ENCODE peak calls at places on chromosomes 7 and 10, in four cellular contexts. H is IMR-90, A is GM12878, F is K562. R is an unnamed sample.
A peak's percentile ranks its signal among the peaks of the same experiment; 100 is the strongest.

GRCh38 chr10:59433720-59434428 is 71.5 kb upstream of the FAM13C start:
- DNase-seq in F (no peak), H (no peak), A (no peak), R (no peak)

GRCh38 chr7:3710122-3710521 is 409.1 kb downstream of the SDK1 start:
- DNase-seq in F (no peak), H (no peak), A (no peak), R (no peak)

GRCh38 chr10:3226960-3227724 is 54.6 kb upstream of the PITRM1 start:
- DNase-seq in H (peak; percentile 79), A (no peak), F (no peak), R (no peak)

GRCh38 chr10:77111611-77112550 is 525.7 kb downstream of the KCNMA1 start:
- DNase-seq in F (peak; percentile 67), H (peak; percentile 87), A (peak; percentile 13), R (peak; percentile 82)

GRCh38 chr7:194996-195829 is 2.8 kb downstream of the FAM20C start:
- DNase-seq in A (no peak), F (no peak), H (peak; percentile 28), R (no peak)

GRCh38 chr10:12606461-12606860 is 257.1 kb downstream of the CAMK1D start:
- DNase-seq in H (no peak), F (no peak), A (no peak), R (no peak)

GRCh38 chr7:108580298-108580697 is 10.6 kb downstream of the DNAJB9 start:
- DNase-seq in F (no peak), H (no peak), A (no peak), R (no peak)

GRCh38 chr7:133504825-133505224 is 251.9 kb downstream of the EXOC4 start:
- DNase-seq in H (peak; percentile 53), F (no peak), A (no peak), R (no peak)

GRCh38 chr7:6590645-6591110 is 857 bp downstream of the INTS15 start:
- DNase-seq in H (no peak), A (no peak), F (no peak), R (no peak)

GRCh38 chr10:117470733-117471132 is 71.8 kb upstream of the EMX2 start:
- DNase-seq in F (no peak), A (no peak), H (no peak), R (no peak)

GRCh38 chr7:18829518-18830252 is 287.8 kb downstream of the TWIST1 start:
- DNase-seq in F (no peak), H (peak; percentile 68), A (no peak), R (no peak)

GRCh38 chr7:5457245-5457735 is 33.7 kb upstream of the TNRC18 start:
- DNase-seq in A (no peak), F (no peak), H (no peak), R (no peak)

GRCh38 chr7:124480074-124480820 is 285.3 kb downstream of the GPR37 start:
- DNase-seq in F (no peak), H (no peak), A (no peak), R (no peak)

GRCh38 chr7:117827861-117828260 is 45.4 kb downstream of the CTTNBP2 start:
- DNase-seq in F (no peak), A (no peak), H (peak; percentile 91), R (peak; percentile 7)

GRCh38 chr7:66696774-66697191 is 43.8 kb upstream of the RABGEF1 start:
- DNase-seq in F (peak; percentile 30), A (no peak), H (peak; percentile 22), R (no peak)

GRCh38 chr7:83276250-83276649 is 113.6 kb upstream of the PCLO start:
- DNase-seq in H (no peak), A (no peak), F (no peak), R (no peak)

GRCh38 chr7:25805027-25805687 is 346.8 kb upstream of the NFE2L3 start:
- DNase-seq in A (no peak), H (peak; percentile 9), F (no peak), R (no peak)

GRCh38 chr10:14200645-14201534 is 129.8 kb downstream of the FRMD4A start:
- DNase-seq in H (peak; percentile 9), F (peak; percentile 33), A (no peak), R (no peak)

DNA sequence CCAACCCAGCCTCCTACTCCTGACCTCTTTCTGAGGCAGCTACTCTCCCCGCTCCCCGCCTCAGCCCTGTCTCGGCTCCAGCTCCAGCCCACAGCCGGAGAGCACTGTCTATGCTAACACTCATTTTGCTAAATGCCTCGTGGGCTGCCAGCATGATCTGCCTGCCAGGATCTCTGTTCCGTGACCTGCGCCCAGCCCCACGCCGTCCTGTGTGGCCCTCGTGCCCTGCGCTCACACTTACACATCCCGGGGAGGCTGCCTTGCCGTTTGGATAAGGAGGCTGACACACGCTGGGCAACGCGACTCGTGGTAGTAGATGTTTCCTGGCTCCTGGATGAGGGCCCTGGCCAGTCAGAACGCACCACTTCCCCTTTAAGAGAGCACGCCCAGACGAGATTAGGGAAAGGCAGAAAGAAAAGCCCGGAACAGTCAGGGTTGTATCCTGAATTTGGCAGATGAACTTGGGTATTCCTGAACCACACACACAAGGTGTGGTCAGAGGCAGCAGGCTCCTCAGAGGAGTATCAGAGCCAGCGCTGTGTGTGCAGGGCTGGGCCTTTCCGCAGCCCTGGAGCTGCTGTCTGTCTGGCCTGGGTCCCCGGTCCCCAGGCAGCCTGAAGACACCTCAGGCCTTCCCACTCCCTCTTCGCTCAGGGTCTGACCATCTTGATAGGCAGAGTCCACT is 97.7 kb upstream of the EFCAB10 start:
- DNase-seq in A (no peak), H (peak; percentile 50), F (no peak), R (peak; percentile 69)
- TF ChIP-seq POLR2A in A (no peak), H (no peak), F (no peak), R (no peak)

GRCh38 chr10:103885617-103886016 is 30.2 kb upstream of the SH3PXD2A start:
- DNase-seq in A (no peak), H (peak; percentile 49), F (no peak), R (no peak)
- H3K36me3 ChIP-seq in A (peaks cover 24% of the 10 kb centered on the region), H (peaks cover 13% of the 10 kb centered on the region), F (peaks cover 5% of the 10 kb centered on the region), R (peaks cover 9% of the 10 kb centered on the region)

DNA sequence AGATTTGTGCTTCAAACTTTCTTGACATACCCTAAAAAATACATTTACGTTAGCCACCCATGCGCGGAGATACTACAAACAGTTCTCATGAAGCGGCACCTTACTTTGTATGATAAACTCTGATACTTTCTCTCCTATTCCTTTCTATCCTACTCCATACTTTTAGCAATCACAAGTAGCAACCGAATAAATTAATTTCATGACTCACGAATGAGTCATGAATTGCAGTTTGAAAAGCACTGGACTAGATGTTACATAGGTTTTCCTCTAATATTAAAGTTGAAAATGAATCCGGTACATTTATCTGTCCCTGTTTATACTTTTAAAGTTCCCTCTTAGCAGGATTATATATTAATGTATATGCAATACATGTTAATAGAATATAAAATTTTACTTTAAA is 67.6 kb downstream of the CUBN start:
- DNase-seq in H (peak; percentile 90), A (no peak), F (no peak), R (peak; percentile 82)
- TF ChIP-seq FOS in H (peak; percentile 92), A (no peak), F (no peak), R (peak; percentile 93)

GRCh38 chr10:79348640-79348988 is 1.3 kb downstream of the PPIF start:
- DNase-seq in H (no peak), F (peak; percentile 44), A (no peak), R (no peak)

GRCh38 chr10:79346388-79347225 is 662 bp upstream of the PPIF start:
- DNase-seq in H (no peak), A (no peak), F (no peak), R (no peak)

GRCh38 chr10:79347226-79347893 is at the start of gene PPIF:
- DNase-seq in A (peak; percentile 65), F (peak; percentile 95), H (peak; percentile 88), R (peak; percentile 93)

GRCh38 chr10:79349072-79349491 is 1.8 kb downstream of the PPIF start:
- DNase-seq in H (no peak), F (no peak), A (no peak), R (no peak)

GRCh38 chr10:79347894-79348639 is 798 bp downstream of the PPIF start:
- DNase-seq in H (peak; percentile 69), A (no peak), F (peak; percentile 89), R (peak; percentile 57)
- TF ChIP-seq POLR2A in H (no peak), A (peak; percentile 71), F (peak; percentile 69), R (no peak)

GRCh38 chr10:26554246-26554645 is 116.1 kb downstream of the APBB1IP start:
- DNase-seq in H (no peak), F (no peak), A (no peak), R (no peak)

GRCh38 chr10:26555719-26556368 is 117.7 kb downstream of the APBB1IP start:
- DNase-seq in H (no peak), F (no peak), A (no peak), R (no peak)

DNA sequence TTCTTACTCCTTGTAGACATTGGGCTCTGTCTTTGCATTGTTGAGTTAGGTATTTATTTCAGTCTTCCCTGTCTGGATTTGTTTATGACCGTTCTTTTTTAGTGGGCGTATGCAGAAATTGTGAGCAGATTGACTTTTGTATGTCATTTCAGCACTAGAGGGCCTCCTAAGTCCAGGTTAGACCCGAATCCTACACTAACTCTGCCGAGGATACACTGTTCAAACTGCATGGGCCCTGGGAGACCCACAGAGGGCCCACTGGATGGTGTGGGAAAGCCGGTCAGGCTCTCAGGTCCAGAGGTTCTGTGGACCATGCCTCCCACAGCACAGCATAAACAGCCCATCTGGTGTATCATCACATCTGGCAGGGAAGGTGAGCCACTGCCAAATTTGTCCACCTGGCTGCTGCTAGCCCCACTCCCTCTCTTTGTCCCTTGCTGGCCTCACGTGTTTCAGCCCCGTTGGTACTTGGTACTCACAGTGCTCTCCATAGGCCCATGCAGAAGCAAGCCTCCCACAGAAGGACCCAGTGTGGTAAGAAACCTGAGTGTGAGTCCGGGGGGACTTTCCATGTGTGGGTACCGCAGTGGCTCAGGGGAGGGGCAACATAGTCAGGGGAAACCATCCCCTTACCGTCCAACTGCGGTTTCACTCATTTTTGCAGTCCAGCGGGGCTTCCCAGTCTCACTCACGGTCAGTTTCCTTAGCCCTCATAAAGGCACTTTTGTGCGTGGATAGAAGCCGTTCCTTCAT is 112.8 kb downstream of the APBB1IP start:
- DNase-seq in H (no peak), F (peak; percentile 13), A (peak; percentile 75), R (no peak)
- H3K36me3 ChIP-seq in H (no peaks in the 10 kb centered on the region), F (no peaks in the 10 kb centered on the region), A (peaks cover 9% of the 10 kb centered on the region), R (no peaks in the 10 kb centered on the region)

DNA sequence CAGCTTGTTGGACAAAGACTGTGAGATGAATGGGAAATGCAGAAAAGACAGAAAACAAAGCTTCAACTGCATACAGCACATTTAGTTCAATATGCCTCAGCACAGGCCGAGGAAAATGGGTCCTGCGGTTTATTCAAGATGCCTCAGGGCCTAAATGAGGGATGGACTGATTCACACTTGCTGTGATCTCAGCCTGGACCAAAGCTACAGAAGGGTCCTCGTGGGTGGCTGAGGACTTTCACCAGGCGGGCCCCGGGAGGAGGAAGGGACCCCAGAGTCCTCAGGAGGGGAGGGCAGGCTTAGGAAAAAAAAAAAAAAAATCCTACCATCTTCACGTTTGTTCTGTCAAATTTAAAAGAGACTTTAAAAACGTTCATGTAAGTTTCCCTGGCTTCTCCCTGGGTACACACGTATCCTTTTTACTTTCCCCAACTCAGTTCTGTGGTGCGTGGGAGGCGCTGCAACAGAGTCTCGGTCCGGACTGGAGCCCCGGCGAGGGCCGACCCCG is 621 bp upstream of the ZNF783 start:
- DNase-seq in A (no peak), F (no peak), H (peak; percentile 52), R (no peak)
- TF ChIP-seq FOS in A (no peak), F (no peak), H (no peak), R (no peak)

GRCh38 chr7:148935451-148935850 is 51.4 kb upstream of the EZH2 start:
- DNase-seq in F (no peak), H (no peak), A (no peak), R (no peak)

GRCh38 chr7:148944935-148945934 is 61.1 kb upstream of the EZH2 start:
- DNase-seq in H (peak; percentile 66), F (no peak), A (no peak), R (no peak)

GRCh38 chr7:148941598-148942280 is 57.6 kb upstream of the EZH2 start:
- DNase-seq in A (no peak), H (peak; percentile 52), F (peak; percentile 64), R (peak; percentile 72)

GRCh38 chr7:148939128-148939747 is 55.1 kb upstream of the EZH2 start:
- DNase-seq in F (no peak), A (no peak), H (no peak), R (no peak)

GRCh38 chr7:148940702-148941597 is 56.9 kb upstream of the EZH2 start:
- DNase-seq in A (peak; percentile 49), H (peak; percentile 91), F (peak; percentile 83), R (peak; percentile 90)
- TF ChIP-seq POLR2A in A (peak; percentile 83), H (no peak), F (peak; percentile 96), R (peak; percentile 42)

R was measured in endothelial cell of umbilical vein.